ENCODE peak calls at places on chromosomes 13 and 19, in six cellular contexts. G is upper lobe of left lung, Y is kidney, U is tibial artery, L is GM23248, W is A549. R is an unnamed sample. For H3K4me1, the result is how much of the 10 kb centered on the place peaks cover.

GRCh38 chr13:33126909-33127607 is 110.8 kb downstream of the KL start:
- DNase-seq in G (no peak), Y (peak), U (no peak), L (peak), W (no peak), R (peak)

GRCh38 chr19:50550594-50550966 is 17.7 kb downstream of the LRRC4B start:
- DNase-seq in G (no peak), Y (no peak), U (no peak), L (no peak), W (no peak), R (no peak)

GRCh38 chr13:25905411-25906010 is 146.3 kb downstream of the SHISA2 start:
- DNase-seq in G (peak), Y (no peak), U (no peak), L (no peak), W (no peak), R (no peak)

GRCh38 chr13:57044910-57045309 is 95.8 kb upstream of the PRR20A start:
- DNase-seq in G (no peak), Y (no peak), U (no peak), L (no peak), W (no peak), R (no peak)

GRCh38 chr13:27131202-27131623 is 40.4 kb downstream of the USP12 start:
- DNase-seq in G (peak), Y (no peak), U (no peak), L (peak), W (peak), R (no peak)

GRCh38 chr19:38993271-38993670 is 17.7 kb upstream of the FBXO17 start:
- DNase-seq in G (no peak), Y (no peak), U (no peak), L (peak), W (peak), R (no peak)

GRCh38 chr19:46674416-46675178 is 13.6 kb upstream of the DACT3 start:
- DNase-seq in G (no peak), Y (no peak), U (no peak), L (no peak), W (peak), R (no peak)

GRCh38 chr13:50366488-50367174 is 351.4 kb downstream of the KCNRG start:
- DNase-seq in G (no peak), Y (no peak), U (no peak), L (no peak), W (no peak), R (no peak)

GRCh38 chr13:29594310-29594709 is 1.2 kb downstream of the SLC7A1 start:
- DNase-seq in G (peak), Y (no peak), U (no peak), L (peak), W (peak), R (no peak)

GRCh38 chr19:3452456-3453068 is 27.8 kb downstream of the SMIM24 start:
- DNase-seq in G (no peak), Y (no peak), U (no peak), L (no peak), W (no peak), R (no peak)
- H3K4me1 ChIP-seq in G (under half), Y (under half), U (under half), L (under half), W (under half), R (under half)

GRCh38 chr19:29871143-29871542 is 59.4 kb downstream of the CCNE1 start:
- DNase-seq in G (no peak), Y (no peak), U (no peak), L (no peak), W (no peak), R (no peak)

GRCh38 chr19:29872224-29872731 is 60.5 kb downstream of the CCNE1 start:
- DNase-seq in G (no peak), Y (no peak), U (no peak), L (peak), W (peak), R (no peak)

GRCh38 chr19:29873801-29874575 is 62.2 kb downstream of the CCNE1 start:
- DNase-seq in G (no peak), Y (no peak), U (no peak), L (no peak), W (no peak), R (no peak)

GRCh38 chr19:29875931-29876330 is 64.1 kb downstream of the CCNE1 start:
- DNase-seq in G (no peak), Y (no peak), U (no peak), L (no peak), W (no peak), R (peak)

GRCh38 chr19:29873024-29873800 is 61.4 kb downstream of the CCNE1 start:
- DNase-seq in G (peak), Y (peak), U (no peak), L (peak), W (peak), R (no peak)
- H3K27ac ChIP-seq in G (no peak), Y (no peak), U (no peak), L (no peak), W (peak), R (no peak)

DNA sequence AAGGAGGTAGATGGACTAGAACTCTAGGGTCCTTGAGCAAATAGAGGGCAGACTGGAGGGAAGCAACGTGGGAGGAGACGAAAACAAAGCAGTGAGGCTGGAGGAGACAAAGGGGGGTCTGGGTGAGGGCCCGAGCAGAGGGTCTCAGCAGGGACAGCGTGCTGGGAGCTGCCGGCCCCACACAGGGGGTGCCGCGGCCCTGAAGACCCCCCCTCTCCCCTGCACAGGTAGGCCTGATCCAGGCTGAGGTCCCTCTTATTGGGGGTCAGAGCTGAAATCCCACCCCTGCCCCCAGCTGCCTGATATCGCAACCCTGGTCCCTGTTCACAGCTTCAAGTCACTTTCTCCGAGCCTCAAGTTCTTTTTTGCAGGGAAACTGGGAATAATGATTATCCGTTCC is 8.7 kb downstream of the EPS8L1 start:
- DNase-seq in G (no peak), Y (no peak), U (no peak), L (no peak), W (no peak), R (no peak)
- H3K4me1 ChIP-seq in G (half or more), Y (under half), U (half or more), L (under half), W (under half), R (half or more)

GRCh38 chr13:59266478-59267063 is 897.2 kb downstream of the DIAPH3 start:
- DNase-seq in G (no peak), Y (no peak), U (no peak), L (no peak), W (no peak), R (no peak)
- H3K27ac ChIP-seq in G (no peak), Y (no peak), U (no peak), L (no peak), W (no peak), R (no peak)

DNA sequence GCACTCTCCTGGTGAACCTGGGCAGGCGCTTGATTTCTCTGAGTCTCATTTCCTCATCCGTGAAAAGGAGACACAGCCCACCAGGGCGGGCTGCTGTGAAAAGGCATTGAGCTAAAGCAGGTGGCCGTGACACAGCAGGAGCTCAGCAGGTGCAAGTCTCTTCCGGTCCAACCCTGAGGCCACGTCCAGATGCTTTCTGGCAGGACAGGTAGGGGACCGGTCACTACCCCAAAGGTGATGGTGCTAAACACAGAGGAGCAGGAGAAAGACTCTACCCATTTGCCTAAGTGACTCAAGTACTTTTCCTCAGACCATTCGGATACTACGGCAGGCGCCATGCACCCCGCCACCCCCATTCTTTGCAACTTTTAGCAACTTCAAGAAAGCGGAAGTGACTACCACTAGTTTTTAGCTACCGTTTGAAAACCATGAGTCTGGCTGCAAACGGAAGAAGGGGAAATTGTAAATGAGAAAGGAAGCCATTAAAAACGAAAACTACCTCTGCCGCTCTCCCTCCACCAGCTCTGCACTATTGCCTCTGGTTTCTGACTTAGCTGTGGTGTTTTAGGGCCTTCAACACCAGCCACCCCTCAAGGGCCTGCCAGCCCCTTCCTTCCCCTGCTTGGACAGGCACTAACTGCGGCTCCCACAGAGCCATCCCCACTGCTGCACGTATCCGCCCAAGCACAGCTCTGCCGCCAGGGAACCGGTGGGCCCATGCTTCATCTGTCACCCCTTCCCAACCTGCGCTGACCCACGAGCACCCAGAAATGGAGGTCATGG is 4.8 kb downstream of the PPP6R1 start:
- DNase-seq in G (no peak), Y (peak), U (no peak), L (no peak), W (no peak), R (no peak)
- H3K4me1 ChIP-seq in G (half or more), Y (under half), U (under half), L (under half), W (under half), R (half or more)

DNA sequence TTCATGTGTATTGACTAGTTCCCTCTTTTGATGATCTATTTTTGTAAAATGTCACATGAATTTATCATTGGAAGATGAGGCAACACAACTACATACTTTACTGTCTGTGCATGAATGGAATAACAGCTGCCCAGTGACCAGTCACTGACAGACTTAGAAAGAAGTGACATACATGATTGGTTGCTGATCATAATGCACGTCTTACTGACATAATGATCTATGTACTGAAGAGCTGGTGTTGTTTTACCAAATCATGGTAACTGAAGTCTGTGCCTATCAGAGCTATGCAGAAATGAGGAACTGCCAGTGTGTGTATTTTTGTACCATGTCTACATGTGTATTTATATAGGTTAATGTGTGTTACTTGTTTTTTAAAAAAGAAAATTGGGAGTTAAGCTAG is 26.5 kb downstream of the GPR18 start:
- DNase-seq in G (no peak), Y (no peak), U (no peak), L (no peak), W (no peak), R (no peak)
- H3K27ac ChIP-seq in G (no peak), Y (no peak), U (no peak), L (no peak), W (no peak), R (no peak)

DNA sequence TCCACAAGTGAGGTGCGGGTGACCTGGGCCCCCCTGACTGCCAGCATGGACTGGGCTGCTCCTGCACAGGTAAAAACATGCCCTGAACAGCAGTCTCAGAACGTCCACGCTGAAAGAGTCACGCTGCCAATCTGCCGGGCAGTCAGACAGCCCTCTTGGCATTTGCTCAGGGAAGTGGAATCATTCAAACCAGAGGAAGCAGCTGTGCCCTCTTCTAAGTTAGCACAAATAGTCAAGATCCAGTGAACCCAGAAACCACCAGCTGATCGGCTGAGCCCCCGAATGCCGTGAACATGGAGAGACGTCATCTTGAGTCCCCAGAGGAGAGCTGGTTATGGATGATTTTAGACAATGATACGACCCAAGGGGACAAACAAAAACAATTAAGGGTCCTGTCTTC is 34.4 kb downstream of the KLF2 start:
- DNase-seq in G (no peak), Y (no peak), U (no peak), L (no peak), W (no peak), R (no peak)
- H3K4me1 ChIP-seq in G (under half), Y (under half), U (under half), L (under half), W (under half), R (under half)

GRCh38 chr13:61600360-61601033 is 184.8 kb upstream of the PCDH20 start:
- DNase-seq in G (no peak), Y (no peak), U (no peak), L (no peak), W (no peak), R (no peak)
- H3K27ac ChIP-seq in G (no peak), Y (no peak), U (no peak), L (no peak), W (no peak), R (peak)

GRCh38 chr19:33298146-33298911 is 4.0 kb downstream of the CEBPA start:
- DNase-seq in G (peak), Y (peak), U (no peak), L (no peak), W (no peak), R (peak)
- H3K4me1 ChIP-seq in G (half or more), Y (under half), U (under half), L (under half), W (under half), R (half or more)

R was measured in suprapubic skin.